ENCODE peak calls at places on chromosomes 6 and 20, in six cellular contexts. E is GM12878, A is SK-N-SH, I is H1, O is HepG2, P is K562. H is an unnamed sample.

GRCh38 chr20:40961176-40961575 is 67.4 kb upstream of the TOP1 start:
- DNase-seq in E (no peak), A (no peak), I (no peak), O (no peak), P (no peak), H (no peak)

GRCh38 chr20:7691647-7692046 is 248.6 kb downstream of the HAO1 start:
- DNase-seq in E (no peak), A (no peak), I (no peak), O (no peak), P (no peak), H (no peak)

GRCh38 chr6:35926509-35927215 is 5.8 kb upstream of the SRPK1 start:
- DNase-seq in E (no peak), A (no peak), I (no peak), O (no peak), P (no peak), H (no peak)

GRCh38 chr6:105087571-105088211 is 92.1 kb downstream of the POPDC3 start:
- DNase-seq in E (peak; percentile 17), A (peak; percentile 53), I (no peak), O (peak; percentile 46), P (peak; percentile 47), H (peak; percentile 41)

GRCh38 chr20:7723284-7723683 is 217.0 kb downstream of the HAO1 start:
- DNase-seq in E (no peak), A (no peak), I (no peak), O (no peak), P (no peak), H (no peak)

GRCh38 chr20:7358670-7359069 is 581.6 kb downstream of the HAO1 start:
- DNase-seq in E (no peak), A (no peak), I (no peak), O (no peak), P (no peak), H (no peak)

GRCh38 chr20:10848810-10849370 is 175.1 kb upstream of the JAG1 start:
- DNase-seq in E (peak; percentile 11), A (no peak), I (peak; percentile 9), O (peak; percentile 93), P (no peak), H (peak; percentile 21)

GRCh38 chr20:46640044-46640443 is 11.2 kb downstream of the SLC13A3 start:
- DNase-seq in E (no peak), A (no peak), I (no peak), O (no peak), P (no peak), H (no peak)

GRCh38 chr6:88662163-88662580 is 301.2 kb downstream of the RNGTT start:
- DNase-seq in E (peak; percentile 89), A (no peak), I (no peak), O (peak; percentile 60), P (no peak), H (peak; percentile 16)

GRCh38 chr6:118724211-118724610 is 72.8 kb upstream of the CEP85L start:
- DNase-seq in E (no peak), A (no peak), I (no peak), O (no peak), P (no peak), H (no peak)

GRCh38 chr6:52595000-52595795 is 18.3 kb upstream of the TRAM2 start:
- DNase-seq in E (peak; percentile 26), A (peak; percentile 54), I (no peak), O (peak; percentile 81), P (no peak), H (no peak)

GRCh38 chr20:53692465-53693067 is 98.9 kb upstream of the ZNF217 start:
- DNase-seq in E (no peak), A (no peak), I (no peak), O (no peak), P (no peak), H (no peak)

GRCh38 chr6:44660561-44661220 is 273.2 kb downstream of the CDC5L start:
- DNase-seq in E (no peak), A (no peak), I (no peak), O (no peak), P (no peak), H (no peak)

GRCh38 chr6:161584929-161585328 is 311.1 kb upstream of the AGPAT4 start:
- DNase-seq in E (no peak), A (no peak), I (no peak), O (no peak), P (no peak), H (no peak)

GRCh38 chr6:25147191-25147590 is 132.0 kb upstream of the CARMIL1 start:
- DNase-seq in E (peak; percentile 46), A (no peak), I (no peak), O (no peak), P (no peak), H (no peak)

GRCh38 chr6:161064915-161065314 is 73.3 kb downstream of the MAP3K4 start:
- DNase-seq in E (no peak), A (no peak), I (no peak), O (no peak), P (no peak), H (no peak)

GRCh38 chr6:109491207-109491938 is 8.4 kb upstream of the ZBTB24 start:
- DNase-seq in E (no peak), A (no peak), I (no peak), O (no peak), P (no peak), H (no peak)

GRCh38 chr20:51563597-51564332 is 21.2 kb upstream of the NFATC2 start:
- DNase-seq in E (no peak), A (peak; percentile 58), I (no peak), O (peak; percentile 68), P (peak; percentile 85), H (peak; percentile 51)

GRCh38 chr6:150037526-150038201 is 12.3 kb upstream of the RAET1L start:
- DNase-seq in E (no peak), A (no peak), I (no peak), O (no peak), P (no peak), H (no peak)

GRCh38 chr6:120219339-120219738 is 869.8 kb upstream of the MAN1A1 start:
- DNase-seq in E (no peak), A (no peak), I (no peak), O (no peak), P (no peak), H (no peak)

DNA sequence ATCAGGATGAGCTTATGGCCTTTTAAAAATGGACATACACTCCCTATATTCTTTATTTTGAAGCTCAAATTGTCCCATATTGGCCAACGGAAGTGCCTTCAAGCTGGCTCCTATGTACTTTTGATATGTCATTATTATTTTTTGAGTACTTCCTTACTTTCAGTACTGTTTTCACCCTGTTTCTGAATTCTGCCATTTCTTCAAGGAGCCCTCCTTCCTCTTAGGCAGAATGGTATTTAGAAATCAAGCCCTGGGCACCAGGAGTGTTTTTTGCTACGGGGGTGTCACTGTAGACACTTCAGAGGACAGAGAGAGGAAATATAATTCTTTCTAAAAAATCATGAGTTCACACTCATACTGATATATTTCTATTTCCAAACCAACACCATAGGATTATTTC is 5.5 kb upstream of the MYLK4 start:
- DNase-seq in E (no peak), A (no peak), I (no peak), O (no peak), P (no peak), H (no peak)
- TF ChIP-seq JUND in E (no peak), A (no peak), I (no peak), O (no peak), P (no peak), H (no peak)

GRCh38 chr20:62348604-62349003 is 18.5 kb downstream of the LAMA5 start:
- DNase-seq in E (no peak), A (no peak), I (no peak), O (no peak), P (no peak), H (no peak)

GRCh38 chr20:62351469-62352401 is 15.4 kb downstream of the LAMA5 start:
- DNase-seq in E (no peak), A (no peak), I (no peak), O (no peak), P (no peak), H (no peak)

GRCh38 chr20:62350098-62350628 is 16.9 kb downstream of the LAMA5 start:
- DNase-seq in E (no peak), A (no peak), I (no peak), O (no peak), P (no peak), H (peak; percentile 87)

GRCh38 chr20:62350629-62351422 is 16.3 kb downstream of the LAMA5 start:
- DNase-seq in E (no peak), A (no peak), I (no peak), O (no peak), P (no peak), H (no peak)

GRCh38 chr20:62349537-62350097 is 17.5 kb downstream of the LAMA5 start:
- DNase-seq in E (no peak), A (no peak), I (no peak), O (no peak), P (peak; percentile 41), H (no peak)
- H3K27ac ChIP-seq in E (no peak overlapping the region), A (no peak overlapping the region), I (no peak overlapping the region), O (peak overlapping the region; percentile 3), P (no peak overlapping the region), H (peak overlapping the region; percentile 99)

DNA sequence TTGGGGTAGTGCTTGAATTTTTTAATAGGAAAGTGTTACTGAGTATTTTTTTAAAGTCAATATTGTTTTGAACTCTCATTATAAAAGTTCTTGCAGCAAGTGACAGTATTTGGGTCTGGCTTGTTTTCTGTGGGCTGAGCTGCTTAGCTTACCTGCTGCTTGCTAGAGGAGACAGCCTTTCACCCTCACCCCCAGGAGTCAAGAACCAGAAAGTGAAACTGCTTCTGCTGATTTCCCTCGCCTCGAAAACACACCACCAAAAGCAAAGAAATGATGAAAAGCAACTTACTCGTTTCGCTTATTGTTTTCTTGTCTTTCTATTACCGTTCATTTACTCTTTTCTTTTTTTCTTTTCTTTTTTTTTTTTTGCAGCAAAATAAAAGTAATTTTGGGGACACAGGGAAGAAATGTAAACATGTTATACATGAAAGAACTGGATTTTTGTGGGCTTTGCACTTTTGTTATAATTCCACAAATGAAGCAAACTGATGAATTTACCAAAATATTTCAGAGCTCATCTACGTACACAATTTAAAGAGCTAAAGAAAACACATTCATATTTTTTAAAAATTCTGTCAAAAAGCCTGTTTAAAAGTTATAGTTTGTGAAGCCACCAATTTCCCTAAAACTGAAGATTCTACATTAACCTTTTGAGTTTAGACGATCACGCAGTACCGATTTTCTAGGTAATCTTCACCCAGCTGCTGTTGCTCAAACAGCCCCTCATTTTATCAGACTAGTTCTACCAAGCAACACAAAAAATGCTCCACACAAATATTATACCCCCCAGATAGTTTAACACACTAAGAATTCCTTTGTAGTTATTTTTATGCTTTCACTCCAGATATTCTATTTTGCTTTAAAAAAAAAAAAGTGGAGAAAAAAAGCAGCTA is 1.7 kb downstream of the SCML4 start:
- DNase-seq in E (peak; percentile 21), A (no peak), I (no peak), O (no peak), P (no peak), H (no peak)
- TF ChIP-seq JUND in E (no peak), A (no peak), I (no peak), O (no peak), P (no peak), H (no peak)

DNA sequence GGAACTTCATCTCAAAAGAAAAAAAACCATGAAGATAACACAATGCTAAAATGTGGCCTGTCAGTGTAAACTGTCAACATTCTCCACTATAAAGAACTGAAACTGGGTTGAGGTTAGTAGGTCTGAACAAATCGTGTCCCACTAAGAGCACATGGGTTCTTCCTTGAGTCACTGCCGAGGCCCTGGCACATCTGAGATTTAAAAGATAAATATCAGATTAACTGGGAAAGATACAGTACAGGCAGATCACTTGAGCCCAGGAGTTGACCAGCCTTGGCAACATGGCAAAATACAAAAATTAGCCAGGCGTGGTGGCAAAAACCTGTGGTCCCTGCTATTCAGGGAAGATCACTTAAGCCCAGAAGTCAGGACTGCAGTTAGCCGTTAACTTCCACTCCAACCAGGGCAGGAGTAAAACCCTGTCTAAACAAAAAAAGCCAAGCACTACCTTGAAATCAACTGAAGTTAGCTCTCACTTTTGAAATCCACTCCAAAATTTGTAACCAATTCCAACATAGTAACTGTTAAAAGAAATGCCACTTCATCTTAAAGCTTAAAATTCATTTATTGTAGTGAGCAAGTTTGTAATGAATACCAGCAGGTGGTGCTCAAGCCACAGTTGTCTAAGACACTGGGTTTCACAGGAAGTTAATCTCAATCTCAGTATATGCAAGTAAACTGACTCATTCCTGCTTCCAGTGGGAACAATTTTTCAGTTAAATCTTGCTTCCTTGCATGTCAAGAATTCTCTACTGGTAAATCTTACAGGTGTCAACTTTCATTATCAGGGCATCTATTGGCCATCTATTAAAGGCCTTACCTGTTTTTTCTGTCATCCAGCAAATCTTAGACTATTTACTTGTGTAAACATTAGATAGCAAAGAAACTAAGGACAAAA is 5.4 kb downstream of the EEF1A1 start:
- DNase-seq in E (no peak), A (peak; percentile 39), I (no peak), O (peak; percentile 73), P (peak; percentile 27), H (no peak)
- H3K27ac ChIP-seq in E (peak overlapping the region; percentile 73), A (peak overlapping the region; percentile 97), I (no peak overlapping the region), O (peak overlapping the region; percentile 15), P (peak overlapping the region; percentile 72), H (peak overlapping the region; percentile 50)